ENCODE peak calls at places on chromosomes 13 and 19, in nine cellular contexts. G is neural progenitor cell, K is mesenteric fat pad, Z is NCI-H446, N is AG08395, D is DND-41, H is NCI-H2171, P is NCI-H2081, X is cardiac muscle cell. W is an unnamed sample.
A peak's percentile ranks its signal among the peaks of the same experiment; 100 is the strongest.

GRCh38 chr13:49441846-49442245 is 2.0 kb downstream of the CAB39L start:
- DNase-seq in G (no peak), K (no peak), Z (no peak), N (no peak), D (no peak), H (no peak), P (no peak), X (no peak), W (no peak)

GRCh38 chr13:45860240-45860639 is 8.7 kb upstream of the SIAH3 start:
- DNase-seq in G (no peak), K (no peak), Z (no peak), N (no peak), D (no peak), H (no peak), P (no peak), X (no peak), W (no peak)

GRCh38 chr13:112624040-112624439 is 36.1 kb upstream of the TUBGCP3 start:
- DNase-seq in G (no peak), K (peak; percentile 53), Z (no peak), N (no peak), D (no peak), H (no peak), P (no peak), X (no peak), W (no peak)

GRCh38 chr19:55546822-55547614 is 1.7 kb upstream of the SBK3 start:
- DNase-seq in G (peak; percentile 42), K (no peak), Z (no peak), N (peak; percentile 56), D (no peak), H (no peak), P (no peak), X (no peak), W (peak; percentile 69)

GRCh38 chr13:81116461-81117282 is 775.7 kb upstream of the SPRY2 start:
- DNase-seq in G (no peak), K (no peak), Z (no peak), N (no peak), D (no peak), H (no peak), P (no peak), X (no peak), W (no peak)

GRCh38 chr19:43470288-43470687 is 4.9 kb upstream of the LYPD3 start:
- DNase-seq in G (no peak), K (no peak), Z (no peak), N (no peak), D (no peak), H (no peak), P (no peak), X (no peak), W (no peak)

GRCh38 chr19:52007436-52007804 is 591 bp downstream of the ZNF615 start:
- DNase-seq in G (peak; percentile 53), K (no peak), Z (no peak), N (peak; percentile 20), D (no peak), H (no peak), P (no peak), X (peak; percentile 23), W (peak; percentile 25)

GRCh38 chr19:42465827-42466280 is 23.1 kb upstream of the CXCL17 start:
- DNase-seq in G (no peak), K (no peak), Z (no peak), N (no peak), D (no peak), H (no peak), P (no peak), X (no peak), W (no peak)

GRCh38 chr13:100440756-100441421 is 147.7 kb downstream of the GGACT start:
- DNase-seq in G (no peak), K (no peak), Z (no peak), N (peak; percentile 56), D (no peak), H (no peak), P (no peak), X (no peak), W (peak; percentile 67)

GRCh38 chr13:112441779-112442310 is 65.7 kb downstream of the SPACA7 start:
- DNase-seq in G (no peak), K (peak; percentile 71), Z (no peak), N (no peak), D (no peak), H (no peak), P (no peak), X (no peak), W (no peak)

GRCh38 chr13:38693641-38694040 is 6.8 kb downstream of the FREM2 start:
- DNase-seq in G (no peak), K (no peak), Z (no peak), N (no peak), D (no peak), H (no peak), P (no peak), X (peak; percentile 24), W (no peak)

GRCh38 chr19:43675269-43675879 is 5.4 kb upstream of the PLAUR start:
- DNase-seq in G (no peak), K (no peak), Z (no peak), N (peak; percentile 11), D (no peak), H (no peak), P (no peak), X (no peak), W (peak; percentile 27)

GRCh38 chr19:19137556-19138109 is 645 bp downstream of the TMEM161A start:
- DNase-seq in G (peak; percentile 20), K (no peak), Z (no peak), N (no peak), D (no peak), H (no peak), P (no peak), X (peak; percentile 39), W (peak; percentile 43)

GRCh38 chr19:55956431-55956830 is 8.8 kb downstream of the NLRP8 start:
- DNase-seq in G (no peak), K (no peak), Z (no peak), N (no peak), D (no peak), H (no peak), P (no peak), X (no peak), W (no peak)

GRCh38 chr19:51365211-51366049 is 758 bp downstream of the ETFB start:
- DNase-seq in G (no peak), K (no peak), Z (no peak), N (peak; percentile 30), D (peak; percentile 31), H (no peak), P (no peak), X (peak; percentile 61), W (peak; percentile 48)

GRCh38 chr13:28531195-28531955 is 36.4 kb upstream of the FLT1 start:
- DNase-seq in G (peak; percentile 79), K (no peak), Z (no peak), N (peak; percentile 31), D (no peak), H (no peak), P (no peak), X (peak; percentile 40), W (peak; percentile 72)

GRCh38 chr19:30070970-30071632 is 129.1 kb downstream of the URI1 start:
- DNase-seq in G (no peak), K (peak; percentile 87), Z (peak; percentile 19), N (no peak), D (no peak), H (no peak), P (no peak), X (no peak), W (no peak)

GRCh38 chr19:30106417-30107095 is 164.5 kb downstream of the URI1 start:
- DNase-seq in G (no peak), K (no peak), Z (no peak), N (no peak), D (no peak), H (no peak), P (no peak), X (no peak), W (no peak)

GRCh38 chr19:48695743-48696352 is at the start of gene FUT2:
- DNase-seq in G (peak; percentile 41), K (no peak), Z (no peak), N (no peak), D (no peak), H (peak; percentile 32), P (peak; percentile 81), X (no peak), W (no peak)

GRCh38 chr19:40159744-40160143 is 31.5 kb upstream of the MAP3K10 start:
- DNase-seq in G (no peak), K (no peak), Z (no peak), N (no peak), D (no peak), H (no peak), P (no peak), X (no peak), W (no peak)

GRCh38 chr19:33450689-33451088 is 70.9 kb downstream of the PEPD start:
- DNase-seq in G (no peak), K (no peak), Z (no peak), N (no peak), D (no peak), H (no peak), P (no peak), X (no peak), W (no peak)

GRCh38 chr19:28964500-28964899 is 248.5 kb downstream of the UQCRFS1 start:
- DNase-seq in G (no peak), K (no peak), Z (no peak), N (no peak), D (no peak), H (no peak), P (no peak), X (no peak), W (no peak)

GRCh38 chr19:344625-345319 is at the start of gene MIER2:
- DNase-seq in G (peak; percentile 90), K (peak; percentile 96), Z (peak; percentile 58), N (peak; percentile 97), D (peak; percentile 92), H (peak; percentile 66), P (peak; percentile 73), X (peak; percentile 86), W (peak; percentile 100)

GRCh38 chr19:33500586-33500985 is 21.0 kb downstream of the PEPD start:
- DNase-seq in G (no peak), K (no peak), Z (no peak), N (no peak), D (no peak), H (no peak), P (no peak), X (no peak), W (no peak)

GRCh38 chr19:2036424-2036823 is 14.6 kb downstream of the MKNK2 start:
- DNase-seq in G (no peak), K (no peak), Z (no peak), N (no peak), D (no peak), H (no peak), P (no peak), X (no peak), W (no peak)

GRCh38 chr13:80677227-80677626 is 336.3 kb upstream of the SPRY2 start:
- DNase-seq in G (no peak), K (no peak), Z (no peak), N (no peak), D (no peak), H (no peak), P (no peak), X (no peak), W (no peak)

GRCh38 chr19:47582320-47582909 is 9.5 kb upstream of the ZNF541 start:
- DNase-seq in G (no peak), K (no peak), Z (no peak), N (peak; percentile 27), D (no peak), H (no peak), P (no peak), X (no peak), W (peak; percentile 51)

GRCh38 chr19:41089955-41090354 is 1.7 kb downstream of the CYP2A13 start:
- DNase-seq in G (peak; percentile 44), K (no peak), Z (no peak), N (no peak), D (peak; percentile 25), H (no peak), P (no peak), X (no peak), W (no peak)

GRCh38 chr13:95492044-95492801 is 60.3 kb upstream of the CLDN10 start:
- DNase-seq in G (peak; percentile 13), K (no peak), Z (no peak), N (no peak), D (no peak), H (peak; percentile 14), P (no peak), X (no peak), W (no peak)

GRCh38 chr19:53328967-53329366 is 4.6 kb upstream of the ZNF845 start:
- DNase-seq in G (no peak), K (no peak), Z (no peak), N (peak; percentile 14), D (no peak), H (no peak), P (no peak), X (no peak), W (no peak)

GRCh38 chr19:4889034-4889825 is 13.5 kb downstream of the ARRDC5 start:
- DNase-seq in G (no peak), K (no peak), Z (peak; percentile 55), N (peak; percentile 50), D (no peak), H (peak; percentile 64), P (no peak), X (no peak), W (peak; percentile 55)